ENCODE peak calls at places on chromosomes 2 and 18, in four cellular contexts. E is HCT116, F is neuronal stem cell, P is esophagus squamous epithelium. C is an unnamed sample. For H3K36me3, the result is how much of the 10 kb centered on the place peaks cover.

GRCh38 chr18:10519999-10520935 is 5.6 kb upstream of the NAPG start:
- DNase-seq in E (peak), F (peak), P (no peak), C (peak)

GRCh38 chr18:5253910-5254309 is 41.6 kb downstream of the ZBTB14 start:
- DNase-seq in E (no peak), F (no peak), P (no peak), C (no peak)

GRCh38 chr18:57210101-57210661 is 63.3 kb downstream of the BOD1L2 start:
- DNase-seq in E (peak), F (peak), P (no peak), C (peak)

GRCh38 chr2:188599140-188599539 is 307.5 kb downstream of the GULP1 start:
- DNase-seq in E (no peak), F (no peak), P (no peak), C (peak)

GRCh38 chr18:45024357-45025107 is 343.8 kb downstream of the SETBP1 start:
- DNase-seq in E (no peak), F (no peak), P (no peak), C (no peak)

GRCh38 chr2:157857881-157858280 is 18.2 kb downstream of the ACVR1 start:
- DNase-seq in E (no peak), F (no peak), P (no peak), C (no peak)

GRCh38 chr18:75244336-75244735 is 33.7 kb downstream of the TSHZ1 start:
- DNase-seq in E (no peak), F (no peak), P (no peak), C (no peak)

GRCh38 chr2:195115738-195116137 is 541.3 kb upstream of the SLC39A10 start:
- DNase-seq in E (no peak), F (no peak), P (no peak), C (no peak)

GRCh38 chr2:138269726-138270125 is 231.8 kb upstream of the SPOPL start:
- DNase-seq in E (no peak), F (no peak), P (no peak), C (no peak)

GRCh38 chr18:79856119-79857080 is 58.7 kb downstream of the KCNG2 start:
- DNase-seq in E (no peak), F (peak), P (no peak), C (peak)

GRCh38 chr18:62999392-62999791 is 284.1 kb downstream of the PHLPP1 start:
- DNase-seq in E (no peak), F (no peak), P (no peak), C (no peak)

GRCh38 chr2:150672311-150672710 is 184.8 kb upstream of the RND3 start:
- DNase-seq in E (no peak), F (no peak), P (no peak), C (no peak)

GRCh38 chr2:191860760-191861466 is 14.0 kb upstream of the CAVIN2 start:
- DNase-seq in E (no peak), F (no peak), P (no peak), C (no peak)

GRCh38 chr2:24721470-24721869 is 71.7 kb downstream of the PTRHD1 start:
- DNase-seq in E (no peak), F (no peak), P (no peak), C (peak)

GRCh38 chr18:78768655-78769501 is 210.7 kb upstream of the SALL3 start:
- DNase-seq in E (no peak), F (no peak), P (no peak), C (no peak)

GRCh38 chr2:170813611-170814550 is 2.8 kb upstream of the GAD1 start:
- DNase-seq in E (no peak), F (peak), P (no peak), C (peak)
- H3K4me3 ChIP-seq in E (no peak), F (no peak), P (no peak), C (no peak)

DNA sequence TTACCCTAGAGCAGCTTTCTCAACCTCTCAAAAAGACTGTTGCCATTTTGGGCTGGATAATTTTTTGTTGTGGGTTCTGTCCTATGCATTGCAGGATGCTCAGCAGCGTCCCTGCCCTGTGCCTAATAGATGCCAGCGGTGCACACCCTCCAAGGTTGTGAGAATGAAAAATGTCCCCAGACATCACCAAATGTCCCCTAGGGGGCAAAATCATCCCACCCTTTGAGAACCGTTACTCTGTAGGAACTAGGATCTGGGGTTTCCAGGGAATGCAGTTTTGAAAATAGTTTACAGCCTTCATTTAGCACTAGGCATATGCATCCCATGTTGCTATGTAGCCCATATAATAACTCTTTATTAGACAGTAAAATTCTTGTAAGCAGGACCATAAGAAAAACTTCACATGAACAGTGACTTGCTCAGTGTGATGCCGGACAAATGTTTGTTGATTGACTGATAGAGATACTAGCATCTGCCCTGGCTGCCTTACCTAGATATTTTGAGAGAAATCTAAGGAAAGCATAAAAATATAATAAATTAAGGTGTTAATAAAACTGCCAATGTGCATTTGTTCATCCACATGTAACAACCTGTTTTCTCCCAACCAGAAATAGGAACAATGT is 79.2 kb upstream of the EPC2 start:
- DNase-seq in E (no peak), F (no peak), P (no peak), C (peak)
- H3K36me3 ChIP-seq in E (under half), F (under half), P (under half), C (under half)

DNA sequence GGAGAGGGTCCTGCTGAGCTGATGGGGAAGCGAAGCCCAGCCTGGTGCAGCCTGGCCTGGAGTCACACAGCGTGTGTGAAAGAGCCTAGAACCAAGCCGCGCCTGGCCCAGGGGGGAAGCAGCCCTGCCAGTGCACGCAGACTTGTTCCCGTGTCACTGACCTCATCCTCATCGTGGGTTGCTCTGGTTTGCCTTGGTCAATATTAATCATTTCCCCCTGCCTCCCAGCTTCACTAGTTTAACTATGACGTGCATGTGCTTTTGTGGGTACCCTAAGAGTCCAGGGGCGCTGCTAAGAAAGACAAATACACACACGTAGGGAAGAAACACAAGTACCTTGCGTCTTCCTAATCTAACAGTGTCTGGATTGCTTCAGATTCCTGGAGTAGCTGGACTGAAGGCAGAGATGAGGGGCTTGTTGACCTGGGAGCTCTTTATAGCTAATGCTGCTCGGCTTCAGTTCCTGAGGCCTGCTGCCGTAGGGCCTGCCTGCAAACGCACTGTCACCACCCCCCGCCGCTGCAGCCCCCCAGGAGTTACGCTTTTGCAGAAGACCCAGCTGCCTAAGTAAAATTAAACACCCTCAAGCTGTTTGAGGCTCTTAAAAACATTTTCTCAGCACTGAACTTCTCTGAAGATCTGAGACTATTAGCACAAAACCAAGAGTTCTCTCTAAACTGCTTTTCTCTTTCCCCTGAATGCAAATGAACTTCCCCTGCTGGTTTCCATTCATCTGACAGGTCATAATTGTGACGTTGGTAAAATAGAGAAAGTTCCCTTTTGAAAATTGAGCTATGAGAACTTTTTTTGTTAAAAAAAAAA is 159.2 kb downstream of the FAM210A start:
- DNase-seq in E (no peak), F (no peak), P (no peak), C (no peak)
- H3K4me3 ChIP-seq in E (no peak), F (no peak), P (no peak), C (no peak)

GRCh38 chr2:121498731-121499130 is 31.9 kb upstream of the RNU4ATAC start:
- DNase-seq in E (no peak), F (no peak), P (no peak), C (no peak)
- H3K36me3 ChIP-seq in E (under half), F (under half), P (under half), C (under half)

GRCh38 chr18:47746615-47747014 is 183.8 kb downstream of the SMAD2 start:
- DNase-seq in E (no peak), F (no peak), P (no peak), C (no peak)

GRCh38 chr18:47750889-47751423 is 179.5 kb downstream of the SMAD2 start:
- DNase-seq in E (no peak), F (no peak), P (no peak), C (no peak)

GRCh38 chr18:47747260-47747795 is 183.1 kb downstream of the SMAD2 start:
- DNase-seq in E (no peak), F (no peak), P (no peak), C (no peak)

GRCh38 chr18:47748093-47748796 is 182.2 kb downstream of the SMAD2 start:
- DNase-seq in E (no peak), F (no peak), P (no peak), C (no peak)

DNA sequence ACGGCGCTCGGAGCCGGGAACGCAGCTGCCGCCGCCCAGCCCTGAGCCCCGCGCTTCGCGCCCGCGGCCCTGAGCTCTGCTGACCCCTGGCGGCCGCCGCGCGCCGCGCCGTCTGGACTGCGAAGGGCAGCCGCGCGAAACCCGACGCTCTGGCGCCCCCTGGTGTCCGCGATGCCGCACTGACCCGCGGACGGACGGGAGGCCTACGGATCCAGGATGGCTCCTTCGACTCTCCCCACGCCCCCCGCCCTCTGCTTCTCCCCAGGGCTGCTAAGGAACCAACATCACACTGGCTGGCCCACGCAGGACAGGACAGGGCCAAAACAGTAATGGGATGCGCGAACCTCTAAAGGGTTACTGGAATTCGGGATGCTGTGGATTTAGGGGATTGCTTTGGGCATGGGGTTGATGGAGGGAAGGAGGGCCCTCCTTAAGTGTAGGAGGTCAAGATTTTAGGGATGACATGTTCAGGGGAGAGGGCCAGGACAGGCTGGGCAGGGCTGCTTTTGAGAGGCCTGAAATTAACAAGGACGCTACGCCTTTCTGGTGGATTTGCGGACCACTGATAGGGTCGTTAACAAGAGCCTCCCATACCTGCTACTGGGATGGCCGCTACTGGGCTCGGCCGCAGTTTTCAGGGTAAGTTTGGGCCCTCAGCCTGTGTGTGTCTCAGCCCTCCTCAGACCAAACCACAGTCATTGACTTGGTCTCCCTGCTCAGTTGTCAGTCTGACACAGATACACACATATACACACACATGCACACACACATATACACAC is 181.1 kb downstream of the SMAD2 start:
- DNase-seq in E (peak), F (peak), P (peak), C (peak)
- H3K4me3 ChIP-seq in E (no peak), F (no peak), P (peak), C (no peak)

GRCh38 chr18:35335861-35336260 is 8.4 kb downstream of the ZNF24 start:
- DNase-seq in E (no peak), F (no peak), P (no peak), C (no peak)

GRCh38 chr18:35334183-35334582 is 10.0 kb downstream of the ZNF24 start:
- DNase-seq in E (no peak), F (no peak), P (no peak), C (no peak)

GRCh38 chr18:35334821-35335220 is 9.4 kb downstream of the ZNF24 start:
- DNase-seq in E (no peak), F (no peak), P (no peak), C (no peak)

GRCh38 chr18:35331367-35332087 is 12.7 kb downstream of the ZNF24 start:
- DNase-seq in E (no peak), F (no peak), P (no peak), C (no peak)

GRCh38 chr18:35337256-35337655 is 7.0 kb downstream of the ZNF24 start:
- DNase-seq in E (no peak), F (no peak), P (no peak), C (no peak)
- H3K36me3 ChIP-seq in E (half or more), F (under half), P (under half), C (half or more)

GRCh38 chr2:241378816-241379215 is 22.7 kb downstream of the FARP2 start:
- DNase-seq in E (no peak), F (no peak), P (no peak), C (no peak)
- H3K4me3 ChIP-seq in E (no peak), F (no peak), P (no peak), C (no peak)

C was measured in SJCRH30.